ENCODE peak calls at places on chromosomes 4 and X, in ten cellular contexts. N is NCI-H774; M is BJ; D is substantia nigra; W is EL; A is NCI-H510A; G is activated CD4-positive, alpha-beta T cell treated with anti-CD3 and anti-CD28 coated beads for 1 hour; C is kidney tubule cell; V is esophagus squamous epithelium; X is H54. K is an unnamed sample.

GRCh38 chr4:151649461-151649860 is 111.3 kb downstream of the GATB start:
- DNase-seq in N (no peak), M (no peak), D (no peak), W (no peak), A (no peak), G (no peak), C (no peak), V (no peak), X (no peak), K (no peak)

GRCh38 chr4:144948009-144948408 is 150.0 kb downstream of the ANAPC10 start:
- DNase-seq in N (no peak), M (no peak), D (no peak), W (no peak), A (no peak), G (no peak), C (no peak), V (no peak), X (no peak), K (no peak)

GRCh38 chrX:118603981-118604380 is 108.4 kb downstream of the DOCK11 start:
- DNase-seq in N (peak; percentile 83), M (no peak), D (peak; percentile 17), W (peak; percentile 63), A (peak; percentile 4), G (no peak), C (peak; percentile 60), V (no peak), X (peak; percentile 7), K (peak; percentile 76)

GRCh38 chr4:17232575-17233253 is 279.2 kb downstream of the QDPR start:
- DNase-seq in N (peak; percentile 63), M (peak; percentile 13), D (peak; percentile 4), W (peak; percentile 60), A (no peak), G (no peak), C (no peak), V (no peak), X (no peak), K (no peak)

GRCh38 chr4:188372856-188373255 is 233.6 kb downstream of the TRIML1 start:
- DNase-seq in N (no peak), M (no peak), D (no peak), W (no peak), A (no peak), G (no peak), C (peak; percentile 52), V (no peak), X (no peak), K (peak; percentile 8)

GRCh38 chr4:129342820-129343219 is 246.9 kb downstream of the C4orf33 start:
- DNase-seq in N (no peak), M (peak; percentile 66), D (no peak), W (peak; percentile 83), A (no peak), G (no peak), C (peak; percentile 90), V (no peak), X (peak; percentile 5), K (peak; percentile 1)

GRCh38 chr4:164383187-164384181 is 370.4 kb upstream of the SMIM31 start:
- DNase-seq in N (no peak), M (no peak), D (peak; percentile 83), W (no peak), A (no peak), G (no peak), C (peak; percentile 43), V (no peak), X (peak; percentile 40), K (peak; percentile 79)

GRCh38 chr4:106583567-106583966 is 215.0 kb upstream of the GIMD1 start:
- DNase-seq in N (no peak), M (peak; percentile 97), D (no peak), W (peak; percentile 96), A (no peak), G (no peak), C (peak; percentile 97), V (no peak), X (peak; percentile 25), K (peak; percentile 4)

GRCh38 chrX:39022106-39022505 is 220.8 kb downstream of the MID1IP1 start:
- DNase-seq in N (no peak), M (no peak), D (no peak), W (no peak), A (no peak), G (no peak), C (no peak), V (no peak), X (no peak), K (no peak)

GRCh38 chrX:71872542-71873458 is 37.8 kb upstream of the NHSL2 start:
- DNase-seq in N (no peak), M (no peak), D (no peak), W (no peak), A (no peak), G (no peak), C (no peak), V (no peak), X (no peak), K (peak; percentile 5)

GRCh38 chrX:135436456-135436855 is 14.7 kb downstream of the SMIM10L2A start:
- DNase-seq in N (no peak), M (no peak), D (no peak), W (no peak), A (no peak), G (no peak), C (no peak), V (no peak), X (no peak), K (no peak)

GRCh38 chr4:74054483-74055032 is 16.1 kb upstream of the CXCL3 start:
- DNase-seq in N (no peak), M (no peak), D (no peak), W (no peak), A (peak; percentile 43), G (no peak), C (peak; percentile 37), V (no peak), X (no peak), K (peak; percentile 63)

K was measured in DMS53.